ENCODE peak calls at places on chromosomes 3 and 15, in four cellular contexts. S is CD4-positive, alpha-beta T cell; I is left lung; G is heart right ventricle. U is an unnamed sample.

GRCh38 chr3:38366082-38366481 is 19.5 kb downstream of the XYLB start:
- DNase-seq in S (no peak), I (no peak), G (no peak), U (no peak)

GRCh38 chr3:72042397-72043211 is 257.7 kb upstream of the PROK2 start:
- DNase-seq in S (no peak), I (no peak), G (no peak), U (no peak)

GRCh38 chr15:66927326-66928077 is 137.9 kb upstream of the SMAD3 start:
- DNase-seq in S (no peak), I (no peak), G (no peak), U (no peak)

GRCh38 chr3:152159328-152159727 is 109.4 kb upstream of the MBNL1 start:
- DNase-seq in S (no peak), I (no peak), G (no peak), U (no peak)

GRCh38 chr3:24999357-24999756 is 428.7 kb upstream of the RARB start:
- DNase-seq in S (no peak), I (no peak), G (no peak), U (no peak)

GRCh38 chr15:36977620-36978610 is 122.4 kb downstream of the MEIS2 start:
- DNase-seq in S (no peak), I (no peak), G (no peak), U (no peak)

GRCh38 chr15:63019539-63020109 is 22.9 kb upstream of the TPM1 start:
- DNase-seq in S (no peak), I (no peak), G (no peak), U (no peak)

GRCh38 chr3:45553469-45553974 is 41.0 kb upstream of the LIMD1 start:
- DNase-seq in S (no peak), I (no peak), G (peak), U (no peak)

GRCh38 chr3:139746481-139746880 is 68.7 kb upstream of the NMNAT3 start:
- DNase-seq in S (no peak), I (no peak), G (no peak), U (no peak)

GRCh38 chr15:75063338-75063737 is 39.9 kb downstream of the PPCDC start:
- DNase-seq in S (no peak), I (no peak), G (no peak), U (no peak)

GRCh38 chr15:43516801-43517353 is 531 bp upstream of the MAP1A start:
- DNase-seq in S (no peak), I (no peak), G (no peak), U (no peak)

GRCh38 chr3:32181801-32182200 is 56.7 kb upstream of the CMTM8 start:
- DNase-seq in S (no peak), I (no peak), G (no peak), U (no peak)

GRCh38 chr15:39127925-39128617 is 452.8 kb upstream of the THBS1 start:
- DNase-seq in S (no peak), I (no peak), G (no peak), U (no peak)

GRCh38 chr15:93483923-93484322 is 394.9 kb upstream of the RGMA start:
- DNase-seq in S (no peak), I (no peak), G (no peak), U (no peak)

GRCh38 chr3:15205934-15206661 is at the start of gene CAPN7:
- DNase-seq in S (peak), I (peak), G (peak), U (peak)

GRCh38 chr3:190217081-190217480 is 96.4 kb upstream of the P3H2 start:
- DNase-seq in S (no peak), I (no peak), G (no peak), U (no peak)

GRCh38 chr3:45118615-45119062 is 27.5 kb downstream of the CDCP1 start:
- DNase-seq in S (no peak), I (no peak), G (no peak), U (no peak)

GRCh38 chr3:17040322-17040721 is 155.6 kb downstream of the PLCL2 start:
- DNase-seq in S (no peak), I (no peak), G (no peak), U (no peak)

GRCh38 chr3:194231840-194232832 is 96.2 kb downstream of the HES1 start:
- DNase-seq in S (no peak), I (no peak), G (no peak), U (no peak)

GRCh38 chr3:8595252-8595934 is 49.2 kb downstream of the SSUH2 start:
- DNase-seq in S (no peak), I (no peak), G (no peak), U (no peak)

GRCh38 chr15:80070840-80071239 is 11.4 kb downstream of the ZFAND6 start:
- DNase-seq in S (no peak), I (no peak), G (no peak), U (no peak)

GRCh38 chr15:94383041-94383440 is 151.7 kb downstream of the MCTP2 start:
- DNase-seq in S (no peak), I (no peak), G (no peak), U (no peak)

GRCh38 chr3:71070497-71071465 is 512.7 kb downstream of the FOXP1 start:
- DNase-seq in S (no peak), I (no peak), G (no peak), U (no peak)

GRCh38 chr3:99909714-99910508 is 92.2 kb downstream of the CMSS1 start:
- DNase-seq in S (no peak), I (no peak), G (no peak), U (no peak)

GRCh38 chr3:46955801-46956259 is 20.7 kb downstream of the CCDC12 start:
- DNase-seq in S (no peak), I (no peak), G (no peak), U (no peak)

GRCh38 chr3:124773351-124774304 is 43.4 kb downstream of the UMPS start:
- DNase-seq in S (no peak), I (peak), G (no peak), U (no peak)

GRCh38 chr15:32910839-32911238 is 193.0 kb downstream of the GREM1 start:
- DNase-seq in S (no peak), I (no peak), G (no peak), U (no peak)

GRCh38 chr15:50241684-50242450 is 23.7 kb downstream of the HDC start:
- DNase-seq in S (no peak), I (no peak), G (no peak), U (no peak)
- TF ChIP-seq CTCF in S (no peak), I (no peak), G (no peak), U (no peak)

DNA sequence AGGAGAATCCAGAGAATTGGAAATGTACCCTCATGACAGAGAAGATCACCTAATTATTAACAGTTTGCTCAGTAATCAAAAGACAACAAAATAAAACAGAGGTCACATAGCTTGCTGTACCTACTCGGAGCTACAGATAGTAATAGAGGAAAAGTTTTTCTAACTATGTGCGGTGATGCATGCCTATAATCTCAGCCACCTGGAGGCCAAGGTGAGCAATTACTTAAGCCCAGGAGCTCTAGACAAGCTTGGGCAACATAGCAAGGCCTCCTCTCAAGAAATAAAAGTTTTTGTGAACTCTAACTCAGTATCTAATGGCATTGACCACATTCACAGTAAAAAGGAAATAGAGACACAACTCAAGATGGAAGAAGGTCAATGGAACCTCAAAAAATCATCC is 243.6 kb downstream of the ATP8B4 start:
- DNase-seq in S (no peak), I (no peak), G (no peak), U (no peak)
- TF ChIP-seq CTCF in S (no peak), I (no peak), G (no peak), U (peak)

DNA sequence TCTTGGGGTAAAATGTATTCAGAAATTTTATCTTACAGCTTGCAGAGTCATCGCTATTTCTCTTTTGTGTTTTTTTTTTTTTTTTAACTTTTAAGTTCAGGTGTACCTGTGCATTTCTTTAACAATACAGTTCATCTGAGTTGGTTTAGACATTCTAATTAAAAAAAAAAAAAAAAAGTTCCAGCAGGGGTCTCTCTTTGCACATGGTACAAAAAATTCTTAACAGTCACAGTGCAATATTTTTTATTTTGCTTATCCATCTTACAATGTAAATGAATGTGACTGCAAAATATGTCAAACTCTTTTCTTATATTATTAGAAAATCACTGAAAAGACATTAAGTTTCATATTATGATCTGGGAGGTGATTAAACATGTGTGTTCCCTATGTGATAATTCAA is 47.5 kb upstream of the SLC9A9 start:
- DNase-seq in S (no peak), I (no peak), G (no peak), U (no peak)
- TF ChIP-seq CTCF in S (no peak), I (no peak), G (peak), U (peak)

DNA sequence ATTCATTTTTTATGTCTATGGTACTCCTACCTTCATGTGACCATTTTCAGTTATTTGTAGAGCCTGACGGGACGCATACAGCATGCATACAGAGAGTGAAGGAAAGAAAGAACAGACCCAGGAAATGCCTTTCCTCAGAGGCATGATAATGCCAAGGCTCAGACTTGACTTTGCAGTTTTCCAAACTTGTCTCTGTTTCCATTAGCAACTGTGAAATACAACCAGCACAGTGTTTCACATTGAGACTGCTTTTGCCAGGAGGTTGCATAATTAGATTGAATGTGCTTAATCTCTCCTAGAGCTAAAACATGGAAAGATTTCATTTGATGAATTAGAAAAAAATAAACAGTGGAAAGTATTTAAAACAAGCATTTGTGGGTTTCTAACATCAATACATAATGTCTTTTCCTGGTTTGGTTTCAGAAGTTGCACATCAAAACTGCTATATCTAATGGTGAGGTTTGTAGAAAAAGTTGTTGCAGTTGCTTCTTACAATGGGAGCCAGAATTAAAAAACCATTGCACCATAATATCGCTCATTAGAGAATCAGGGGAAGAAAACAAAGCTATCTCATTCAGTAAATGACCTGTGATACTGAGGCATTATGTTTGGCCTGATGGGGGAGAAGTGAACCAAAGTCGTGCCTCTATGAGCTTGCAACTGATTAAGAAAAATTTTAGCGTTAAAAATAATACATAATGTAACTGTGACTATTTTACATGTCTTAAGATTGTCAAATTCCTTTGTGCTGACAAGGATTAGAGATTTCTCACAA is 60.4 kb upstream of the ARHGEF26 start:
- DNase-seq in S (no peak), I (no peak), G (peak), U (no peak)
- TF ChIP-seq CTCF in S (no peak), I (no peak), G (no peak), U (no peak)

GRCh38 chr15:49902791-49903481 is 216.1 kb downstream of the ATP8B4 start:
- DNase-seq in S (no peak), I (no peak), G (peak), U (no peak)

GRCh38 chr15:49904296-49904695 is 214.7 kb downstream of the ATP8B4 start:
- DNase-seq in S (no peak), I (no peak), G (no peak), U (no peak)

GRCh38 chr15:49900036-49900435 is 219.0 kb downstream of the ATP8B4 start:
- DNase-seq in S (no peak), I (no peak), G (no peak), U (no peak)

GRCh38 chr15:49900836-49901235 is 218.2 kb downstream of the ATP8B4 start:
- DNase-seq in S (no peak), I (no peak), G (no peak), U (no peak)

DNA sequence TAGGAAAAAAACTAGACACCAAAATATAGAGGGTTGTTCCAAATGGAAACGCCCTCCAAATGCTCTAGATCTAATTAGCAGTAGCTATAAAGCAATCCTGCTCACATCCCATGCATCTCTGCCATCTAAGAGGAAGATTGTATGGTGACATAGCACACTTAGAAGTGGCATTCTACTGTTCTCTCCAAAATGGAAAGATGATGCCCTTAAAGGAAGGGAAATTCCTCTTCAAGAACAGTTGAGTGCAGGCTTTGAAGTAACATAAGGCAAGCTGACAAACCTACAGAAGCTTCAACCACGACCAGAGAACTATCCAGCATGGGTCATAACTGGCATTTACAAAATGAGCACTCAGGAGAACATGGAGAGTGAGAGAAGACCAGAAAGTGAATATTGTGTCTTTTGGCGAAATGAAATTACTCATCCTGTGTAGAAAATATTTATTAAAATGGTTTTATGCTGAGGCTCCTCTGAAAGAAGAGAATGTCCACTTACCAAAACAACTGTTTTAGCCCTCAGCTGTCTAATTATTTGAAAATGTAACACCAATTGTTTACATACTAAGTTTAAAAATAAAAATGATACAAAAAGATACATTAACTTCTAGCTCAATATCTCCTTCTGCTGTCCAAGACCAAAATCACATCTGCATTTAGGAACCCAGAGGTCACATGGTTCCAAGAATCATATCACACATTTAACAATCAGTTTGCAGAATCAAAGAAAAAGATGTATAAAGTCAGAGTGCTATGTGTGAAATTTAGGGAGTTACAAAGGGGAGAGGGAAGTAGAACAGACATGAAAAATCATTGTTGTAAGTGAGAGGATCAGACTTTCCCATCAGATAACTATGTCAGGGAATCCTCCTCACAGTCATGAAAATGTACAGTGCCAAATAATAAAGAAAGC is 216.9 kb downstream of the ATP8B4 start:
- DNase-seq in S (no peak), I (no peak), G (no peak), U (no peak)
- TF ChIP-seq CTCF in S (no peak), I (no peak), G (peak), U (no peak)

GRCh38 chr3:138174421-138175122 is at the start of gene DBR1:
- DNase-seq in S (peak), I (peak), G (peak), U (peak)
- TF ChIP-seq CTCF in S (no peak), I (no peak), G (no peak), U (no peak)

DNA sequence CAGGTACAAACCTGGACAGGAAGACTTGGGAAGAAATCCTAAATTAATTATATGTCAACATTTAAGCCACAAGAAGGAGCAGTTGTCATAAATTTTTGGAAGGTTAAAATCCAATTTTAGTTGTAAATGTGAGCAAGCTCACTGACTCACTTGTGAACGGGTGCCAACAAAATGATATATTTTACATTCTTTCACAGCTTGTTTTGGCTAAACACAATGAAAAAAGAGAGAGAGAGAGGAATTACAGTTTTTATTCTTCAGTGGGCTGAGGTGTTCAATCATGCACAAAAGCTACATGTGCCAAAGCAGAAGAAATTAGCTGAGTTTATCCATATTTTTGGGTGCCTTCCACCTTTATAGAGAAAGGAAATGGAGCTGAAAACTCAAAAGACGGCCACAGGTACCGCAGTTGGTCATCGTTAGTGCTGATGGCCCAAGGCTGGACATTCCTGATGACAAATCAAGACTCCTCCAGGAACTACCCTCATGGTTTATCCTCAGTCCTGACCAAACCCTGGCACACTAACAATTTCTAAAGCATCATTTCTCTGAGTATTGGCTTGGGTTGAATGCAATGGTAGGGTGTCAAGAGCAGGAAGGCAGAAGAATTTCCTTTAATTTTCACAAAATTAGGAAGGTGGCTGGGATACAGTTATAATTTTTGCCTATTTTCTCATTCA is 37.6 kb upstream of the WNT5A start:
- DNase-seq in S (no peak), I (no peak), G (no peak), U (no peak)
- TF ChIP-seq CTCF in S (no peak), I (no peak), G (no peak), U (no peak)

DNA sequence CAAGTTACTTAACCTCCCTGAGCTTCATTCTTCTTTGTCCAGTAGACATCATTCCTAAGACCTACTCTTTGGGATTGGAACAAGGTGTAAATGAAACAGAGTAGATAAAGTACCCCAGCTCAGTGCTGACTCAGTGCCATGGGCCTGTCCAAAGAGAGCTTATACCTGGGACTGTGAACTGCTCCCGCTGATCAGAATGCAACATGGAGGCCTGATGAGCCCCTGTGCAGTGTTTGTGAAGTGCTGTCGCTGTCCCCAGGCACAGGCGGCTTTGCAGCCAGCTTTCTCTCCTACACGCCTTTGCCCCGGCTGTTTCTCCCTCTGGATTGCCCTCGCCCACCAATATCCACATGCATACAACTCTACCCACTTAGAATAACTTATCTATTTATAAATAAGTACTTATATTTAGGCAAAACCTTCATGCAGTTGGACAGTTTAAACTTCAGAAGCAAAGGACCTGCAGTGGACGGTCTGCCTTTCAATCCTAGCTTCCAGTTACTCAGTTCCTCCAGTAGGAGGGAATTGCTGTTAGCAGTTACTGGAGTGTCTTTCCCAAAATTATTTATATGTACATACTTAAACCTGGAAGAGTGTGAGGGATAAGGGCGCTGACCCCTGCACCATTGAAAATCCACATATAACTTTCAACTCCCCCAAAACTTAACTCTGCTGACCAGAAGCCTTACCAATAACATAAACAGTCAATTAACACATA is 80.0 kb downstream of the CORO2B start:
- DNase-seq in S (no peak), I (no peak), G (no peak), U (no peak)
- TF ChIP-seq CTCF in S (no peak), I (no peak), G (no peak), U (peak)

GRCh38 chr15:60842694-60843093 is 363.8 kb upstream of the ICE2 start:
- DNase-seq in S (no peak), I (no peak), G (no peak), U (no peak)
- TF ChIP-seq CTCF in S (no peak), I (no peak), G (no peak), U (no peak)

U was measured in progenitor cell of endocrine pancreas.